ENCODE peak calls at places on chromosomes 6 and 20, in four cellular contexts. F is stimulated activated CD8-positive, alpha-beta memory T cell treated with anti-CD3 and anti-CD28 coated beads, Interleukin-15, amount 100 ng/mL, for 24 hours; H is C1 segment of cervical spinal cord; D is D341Med. T is an unnamed sample.

GRCh38 chr20:50015993-50016770 is 33.4 kb downstream of the SNAI1 start:
- DNase-seq in F (no peak), H (no peak), D (no peak), T (no peak)

GRCh38 chr6:139369068-139369467 is 5.4 kb downstream of the CITED2 start:
- DNase-seq in F (no peak), H (peak), D (no peak), T (no peak)

GRCh38 chr6:141418076-141418475 is 714.6 kb upstream of the GJE1 start:
- DNase-seq in F (no peak), H (no peak), D (no peak), T (no peak)

GRCh38 chr6:27312146-27312949 is at the start of gene POM121L2:
- DNase-seq in F (peak), H (peak), D (peak), T (peak)

GRCh38 chr20:34916774-34917354 is 38.7 kb downstream of the GSS start:
- DNase-seq in F (no peak), H (no peak), D (no peak), T (no peak)

GRCh38 chr20:18401305-18401704 is 65.5 kb downstream of the DZANK1 start:
- DNase-seq in F (no peak), H (no peak), D (no peak), T (no peak)

GRCh38 chr20:10739575-10739974 is 65.8 kb upstream of the JAG1 start:
- DNase-seq in F (no peak), H (no peak), D (no peak), T (no peak)

GRCh38 chr20:61753196-61753942 is 312.3 kb downstream of the TAF4 start:
- DNase-seq in F (no peak), H (no peak), D (no peak), T (no peak)

GRCh38 chr6:105691971-105692370 is 289.1 kb upstream of the PREP start:
- DNase-seq in F (no peak), H (no peak), D (no peak), T (no peak)

GRCh38 chr6:138107752-138108592 is 753 bp upstream of the PERP start:
- DNase-seq in F (no peak), H (peak), D (peak), T (no peak)

GRCh38 chr6:7805828-7806227 is 79.9 kb downstream of the BMP6 start:
- DNase-seq in F (no peak), H (no peak), D (no peak), T (no peak)

GRCh38 chr6:118813795-118814194 is 80.2 kb upstream of the ASF1A start:
- DNase-seq in F (no peak), H (no peak), D (no peak), T (peak)

GRCh38 chr6:71420693-71421328 is 132.2 kb downstream of the OGFRL1 start:
- DNase-seq in F (no peak), H (peak), D (peak), T (peak)

GRCh38 chr20:45545754-45546453 is 1.3 kb downstream of the EPPIN start:
- DNase-seq in F (no peak), H (no peak), D (peak), T (no peak)

GRCh38 chr20:33076662-33077398 is 2.6 kb upstream of the BPIFB4 start:
- DNase-seq in F (no peak), H (no peak), D (peak), T (no peak)

GRCh38 chr20:43731469-43731868 is 4.7 kb upstream of the GTSF1L start:
- DNase-seq in F (no peak), H (no peak), D (no peak), T (no peak)

GRCh38 chr20:63032861-63033634 is 26.3 kb upstream of the BHLHE23 start:
- DNase-seq in F (no peak), H (no peak), D (no peak), T (no peak)

GRCh38 chr20:9068232-9068781 is 580 bp upstream of the PLCB4 start:
- DNase-seq in F (no peak), H (peak), D (peak), T (no peak)

GRCh38 chr20:35285806-35286076 is 1.2 kb upstream of the EIF6 start:
- DNase-seq in F (no peak), H (no peak), D (no peak), T (no peak)

GRCh38 chr6:154509421-154510143 is 903 bp downstream of the CNKSR3 start:
- DNase-seq in F (no peak), H (no peak), D (peak), T (no peak)

GRCh38 chr6:117448732-117449131 is 23.0 kb upstream of the ROS1 start:
- DNase-seq in F (no peak), H (no peak), D (no peak), T (no peak)

GRCh38 chr6:15628499-15629131 is 34.2 kb downstream of the DTNBP1 start:
- DNase-seq in F (peak), H (no peak), D (no peak), T (peak)

GRCh38 chr6:139256087-139256486 is 35.7 kb downstream of the TXLNB start:
- DNase-seq in F (no peak), H (no peak), D (no peak), T (no peak)

GRCh38 chr6:151721141-151721540 is 86.3 kb upstream of the ESR1 start:
- DNase-seq in F (no peak), H (no peak), D (no peak), T (no peak)

GRCh38 chr20:48238326-48238725 is 453.0 kb upstream of the SULF2 start:
- DNase-seq in F (no peak), H (no peak), D (no peak), T (no peak)

GRCh38 chr20:37323985-37324384 is 22.0 kb upstream of the SRC start:
- DNase-seq in F (no peak), H (no peak), D (no peak), T (no peak)

GRCh38 chr6:136306466-136306865 is 16.8 kb upstream of the BCLAF1 start:
- DNase-seq in F (no peak), H (no peak), D (no peak), T (no peak)

GRCh38 chr6:88004707-88005106 is 42.9 kb upstream of the SPACA1 start:
- DNase-seq in F (no peak), H (no peak), D (no peak), T (no peak)

GRCh38 chr6:121998631-121999030 is 400.8 kb upstream of the HSF2 start:
- DNase-seq in F (no peak), H (no peak), D (no peak), T (no peak)

GRCh38 chr20:53829706-53830521 is 236.3 kb upstream of the ZNF217 start:
- DNase-seq in F (no peak), H (no peak), D (no peak), T (no peak)

GRCh38 chr6:44805239-44805849 is 417.8 kb downstream of the CDC5L start:
- DNase-seq in F (no peak), H (no peak), D (no peak), T (no peak)

GRCh38 chr6:24854077-24854670 is 55.5 kb upstream of the ARMH2 start:
- DNase-seq in F (no peak), H (no peak), D (no peak), T (no peak)

GRCh38 chr6:44676246-44676790 is 288.8 kb downstream of the CDC5L start:
- DNase-seq in F (no peak), H (no peak), D (no peak), T (no peak)

GRCh38 chr6:10586302-10586701 is 65.2 kb downstream of the GCNT2 start:
- DNase-seq in F (no peak), H (no peak), D (no peak), T (no peak)

GRCh38 chr20:3698511-3699436 is 13.6 kb downstream of the SIGLEC1 start:
- DNase-seq in F (no peak), H (no peak), D (no peak), T (no peak)